ENCODE peak calls at places on chromosomes 6 and 20, in nine cellular contexts. U is body of pancreas, I is fibroblast of lung, B is hepatocyte, A is GM12878, N is ovary, H is IMR-90, G is colonic mucosa, V is lower lobe of right lung. O is an unnamed sample.

GRCh38 chr6:5135783-5136376 is 50.7 kb downstream of the PPP1R3G start:
- DNase-seq in I (peak; percentile 23), B (no peak), A (no peak), G (no peak), U (no peak), H (no peak), V (no peak), N (no peak), O (no peak)

GRCh38 chr20:56634307-56634706 is 5.2 kb downstream of the TFAP2C start:
- DNase-seq in A (no peak), H (no peak), V (no peak), N (no peak), G (no peak), B (no peak), U (no peak), I (no peak), O (no peak)

GRCh38 chr6:141077355-141078333 is 1055.1 kb upstream of the GJE1 start:
- DNase-seq in H (no peak), A (no peak), I (no peak), B (peak; percentile 17), V (no peak), G (no peak), N (no peak), U (no peak), O (no peak)

GRCh38 chr6:128932061-128932460 is 49.1 kb downstream of the LAMA2 start:
- DNase-seq in I (no peak), G (no peak), A (no peak), U (no peak), H (peak; percentile 61), N (no peak), B (no peak), V (no peak), O (no peak)

GRCh38 chr6:87922947-87923330 is 124.7 kb upstream of the SPACA1 start:
- DNase-seq in N (no peak), H (no peak), U (no peak), I (no peak), A (peak; percentile 86), V (no peak), G (no peak), B (no peak), O (no peak)

GRCh38 chr6:169665289-169665688 is 36.5 kb downstream of the WDR27 start:
- DNase-seq in G (no peak), N (no peak), A (no peak), U (no peak), H (no peak), I (no peak), B (no peak), V (no peak), O (no peak)

GRCh38 chr20:25538838-25539665 is 46.3 kb downstream of the NINL start:
- DNase-seq in V (no peak), G (no peak), H (no peak), U (no peak), N (no peak), B (no peak), A (no peak), I (no peak), O (no peak)

GRCh38 chr6:22800451-22800850 is 231.1 kb downstream of the HDGFL1 start:
- DNase-seq in A (no peak), I (no peak), V (no peak), H (no peak), G (no peak), B (no peak), U (no peak), N (no peak), O (no peak)

GRCh38 chr20:57601211-57601570 is 19.0 kb downstream of the ZBP1 start:
- DNase-seq in U (no peak), A (no peak), N (no peak), H (peak; percentile 2), I (peak; percentile 7), G (no peak), B (no peak), V (no peak), O (no peak)

GRCh38 chr6:124968401-124968800 is 6.2 kb downstream of the RNF217 start:
- DNase-seq in B (no peak), N (no peak), U (no peak), G (no peak), H (peak; percentile 26), I (no peak), A (no peak), V (no peak), O (no peak)

GRCh38 chr20:43665466-43666176 is 1.3 kb upstream of the MYBL2 start:
- DNase-seq in N (no peak), U (no peak), A (no peak), G (no peak), H (no peak), I (no peak), V (no peak), B (no peak), O (no peak)

GRCh38 chr20:52529856-52530255 is 338.3 kb upstream of the ZFP64 start:
- DNase-seq in I (peak; percentile 52), B (no peak), N (no peak), H (peak; percentile 85), V (no peak), U (no peak), A (no peak), G (no peak), O (no peak)

GRCh38 chr6:12371641-12372146 is 81.5 kb downstream of the EDN1 start:
- DNase-seq in V (no peak), G (no peak), H (peak; percentile 44), A (no peak), B (peak; percentile 64), U (no peak), N (no peak), I (peak; percentile 41), O (no peak)

DNA sequence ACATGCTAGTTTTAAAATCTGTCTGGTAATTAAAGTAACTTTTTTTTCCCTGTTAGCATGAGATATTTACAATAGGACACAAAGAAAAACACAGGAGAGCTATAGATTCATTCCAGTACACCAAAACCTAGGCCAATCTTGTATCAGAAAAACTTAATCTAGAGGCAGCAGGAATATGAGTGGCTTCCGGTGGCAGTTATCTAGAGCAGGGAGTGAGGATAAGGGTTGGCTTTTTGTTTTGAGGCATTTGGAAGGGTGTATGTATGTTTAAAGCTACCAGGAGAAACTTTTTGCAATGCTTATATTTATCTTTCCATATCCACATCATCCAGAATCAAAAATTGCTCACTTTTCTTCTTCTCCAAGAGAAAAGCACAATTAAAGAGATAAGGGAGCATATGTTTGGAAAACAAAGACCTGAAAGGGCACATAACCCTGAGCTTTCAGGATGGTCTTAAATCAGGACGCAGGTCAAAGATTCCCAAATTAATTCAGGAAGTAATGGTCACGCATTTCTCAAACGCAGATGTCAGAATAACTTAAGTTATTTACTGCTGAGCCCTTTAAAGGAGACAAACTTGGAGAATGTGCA is 13.1 kb downstream of the TFAP2A start:
- DNase-seq in N (no peak), G (no peak), U (no peak), I (no peak), H (no peak), V (no peak), A (no peak), B (no peak), O (no peak)
- H3K4me1 ChIP-seq in N (peaks cover 6% of the 10 kb centered on the region), G (no peaks in the 10 kb centered on the region), U (peaks cover 13% of the 10 kb centered on the region), I (peaks cover 8% of the 10 kb centered on the region), H (peaks cover 2% of the 10 kb centered on the region), V (peaks cover 11% of the 10 kb centered on the region), A (no peaks in the 10 kb centered on the region), B (peaks cover 19% of the 10 kb centered on the region), O (peaks cover 14% of the 10 kb centered on the region)

GRCh38 chr6:10099648-10100047 is 315.2 kb downstream of the TFAP2A start:
- DNase-seq in V (peak; percentile 59), A (no peak), N (no peak), U (no peak), I (no peak), B (no peak), G (no peak), H (no peak), O (no peak)
- H3K4me3 ChIP-seq in V (peak overlapping the region; percentile 22), A (no peak overlapping the region), N (no peak overlapping the region), U (no peak overlapping the region), I (no peak overlapping the region), B (no peak overlapping the region), G (no peak overlapping the region), H (no peak overlapping the region), O (no peak overlapping the region)

GRCh38 chr6:155315516-155315871 is 1.2 kb upstream of the TFB1M start:
- DNase-seq in N (no peak), V (no peak), A (no peak), U (no peak), B (no peak), H (no peak), I (peak; percentile 6), G (no peak), O (no peak)
- H3K9me3 ChIP-seq in N (no peaks in the 10 kb centered on the region), V (no peaks in the 10 kb centered on the region), A (peaks cover 2% of the 10 kb centered on the region), U (no peaks in the 10 kb centered on the region), B (no peaks in the 10 kb centered on the region), H (no peaks in the 10 kb centered on the region), I (no peaks in the 10 kb centered on the region), G (no peaks in the 10 kb centered on the region), O (no peaks in the 10 kb centered on the region)

DNA sequence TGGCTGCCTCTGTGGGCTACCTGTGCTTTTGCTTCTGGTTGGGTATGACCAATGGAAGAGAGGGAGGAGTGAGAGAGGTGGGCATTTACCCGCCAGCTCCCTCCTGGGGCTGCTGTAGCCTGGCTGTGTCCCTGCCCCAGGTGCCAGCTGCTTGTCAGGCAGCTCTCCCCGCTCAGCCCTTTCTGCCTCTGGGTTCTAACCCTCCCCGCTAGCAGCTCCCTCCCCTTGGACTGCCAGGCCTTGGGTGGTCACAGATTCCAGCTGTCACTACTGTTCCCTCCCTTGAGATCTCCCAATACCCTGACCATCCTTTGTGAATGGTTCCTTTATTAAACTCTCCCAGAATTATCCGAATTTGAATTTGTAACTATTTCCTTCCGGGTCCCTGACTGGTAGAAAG is 95.5 kb upstream of the RNF24 start:
- DNase-seq in V (no peak), G (no peak), N (no peak), B (no peak), H (no peak), I (no peak), A (no peak), U (no peak), O (no peak)
- H3K4me1 ChIP-seq in V (peaks cover 30% of the 10 kb centered on the region), G (peaks cover 15% of the 10 kb centered on the region), N (peaks cover 3% of the 10 kb centered on the region), B (no peaks in the 10 kb centered on the region), H (peaks cover 5% of the 10 kb centered on the region), I (peaks cover 11% of the 10 kb centered on the region), A (peaks cover 30% of the 10 kb centered on the region), U (no peaks in the 10 kb centered on the region), O (no peaks in the 10 kb centered on the region)

DNA sequence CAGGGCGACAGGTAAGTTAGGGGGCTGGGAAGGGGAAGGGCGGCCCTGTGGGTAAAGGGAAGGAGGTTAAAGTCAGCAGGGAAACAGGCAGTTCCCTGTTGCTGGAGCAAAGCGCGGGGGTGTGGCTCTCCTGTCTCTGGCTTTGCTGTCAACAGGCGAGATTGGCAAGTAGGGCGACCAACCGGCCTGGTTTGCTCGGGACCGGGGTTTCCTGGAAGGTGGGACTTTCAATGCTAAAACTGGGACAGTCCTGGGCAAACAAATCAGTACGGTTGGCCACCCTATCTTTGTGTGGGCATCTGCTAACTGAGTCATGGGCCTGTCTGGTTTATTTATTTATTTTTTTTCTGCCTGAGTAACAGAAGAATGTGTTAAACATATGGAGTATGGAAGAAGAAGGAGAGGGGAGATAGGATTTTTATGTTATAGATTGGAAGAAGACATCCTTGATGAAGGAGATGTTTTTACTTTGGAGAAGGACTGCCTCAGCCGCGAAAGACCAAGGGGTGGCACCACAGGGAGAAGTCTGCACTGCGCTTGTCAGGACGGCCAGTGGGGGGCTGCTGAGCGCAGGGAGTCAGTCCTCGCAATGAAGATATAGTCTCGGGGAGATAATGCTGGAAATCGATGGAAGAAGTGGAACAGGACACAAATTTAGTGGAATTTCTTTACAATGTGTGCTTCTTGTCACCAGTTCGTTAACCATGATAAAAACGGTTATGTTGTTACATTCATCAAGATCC is 43.4 kb upstream of the ESR1 start:
- DNase-seq in H (peak; percentile 73), V (peak; percentile 95), U (peak; percentile 92), A (no peak), G (peak; percentile 91), B (peak; percentile 77), N (peak; percentile 94), I (peak; percentile 87), O (peak; percentile 91)
- H3K4me3 ChIP-seq in H (no peak overlapping the region), V (peak overlapping the region; percentile 43), U (no peak overlapping the region), A (no peak overlapping the region), G (no peak overlapping the region), B (no peak overlapping the region), N (peak overlapping the region; percentile 37), I (peak overlapping the region; percentile 41), O (peak overlapping the region; percentile 14)

O was measured in sigmoid colon.